ENCODE peak calls at places on chromosomes 1 and 21, in four cellular contexts. A is EL, B is AG04450, G is hippocampal formation. U is an unnamed sample.

GRCh38 chr1:27403065-27403726 is 10.8 kb downstream of the GPR3 start:
- DNase-seq in A (peak; percentile 47), B (no peak), G (peak; percentile 27), U (peak; percentile 72)

GRCh38 chr1:34825455-34826081 is 32.8 kb downstream of the GJA4 start:
- DNase-seq in A (no peak), G (no peak), B (no peak), U (no peak)

GRCh38 chr21:28675265-28676041 is 317.2 kb downstream of the LTN1 start:
- DNase-seq in A (peak; percentile 19), B (no peak), G (no peak), U (peak; percentile 39)

GRCh38 chr21:36735724-36736310 is 36.9 kb downstream of the SIM2 start:
- DNase-seq in G (no peak), B (no peak), A (no peak), U (no peak)

GRCh38 chr1:246281639-246282038 is 225.4 kb downstream of the SMYD3 start:
- DNase-seq in B (no peak), A (no peak), G (no peak), U (no peak)

GRCh38 chr1:32020338-32020737 is 6.7 kb downstream of the KHDRBS1 start:
- DNase-seq in B (no peak), G (no peak), A (no peak), U (no peak)

GRCh38 chr1:24189528-24189927 is 2.4 kb upstream of the IFNLR1 start:
- DNase-seq in G (no peak), B (no peak), A (no peak), U (no peak)

GRCh38 chr1:180696361-180696760 is 64.5 kb downstream of the XPR1 start:
- DNase-seq in A (no peak), G (no peak), B (no peak), U (no peak)

GRCh38 chr1:38131024-38131585 is 84.5 kb upstream of the POU3F1 start:
- DNase-seq in A (peak; percentile 48), G (no peak), B (no peak), U (no peak)